ENCODE peak calls at places on chromosome 12, in eight cellular contexts. S, X, B, V, J, I, Q and W are unnamed samples.

GRCh38 chr12:54294152-54294913 is 6.5 kb downstream of the NFE2 start:
- DNase-seq in S (no peak), X (no peak), B (peak; percentile 29), V (peak; percentile 57), J (peak; percentile 69), I (peak; percentile 45), Q (peak; percentile 52), W (peak; percentile 47)

GRCh38 chr12:103960567-103961227 is 5.0 kb upstream of the TDG start:
- DNase-seq in S (no peak), X (no peak), B (no peak), V (no peak), J (no peak), I (no peak), Q (no peak), W (no peak)

GRCh38 chr12:49105504-49106120 is 5.0 kb downstream of the LMBR1L start:
- DNase-seq in S (peak; percentile 91), X (no peak), B (no peak), V (no peak), J (no peak), I (no peak), Q (no peak), W (peak; percentile 47)

GRCh38 chr12:2084553-2085296 is 31.9 kb downstream of the CACNA1C start:
- DNase-seq in S (no peak), X (no peak), B (no peak), V (no peak), J (no peak), I (no peak), Q (no peak), W (peak; percentile 52)

GRCh38 chr12:1929985-1930815 is 11.7 kb upstream of the CACNA2D4 start:
- DNase-seq in S (no peak), X (peak; percentile 33), B (no peak), V (no peak), J (no peak), I (no peak), Q (no peak), W (no peak)

GRCh38 chr12:22709292-22709691 is 84.3 kb downstream of the ETNK1 start:
- DNase-seq in S (peak; percentile 29), X (no peak), B (peak; percentile 1), V (peak; percentile 28), J (no peak), I (no peak), Q (no peak), W (peak; percentile 44)

GRCh38 chr12:58916891-58917570 is 3.3 kb downstream of the LRIG3 start:
- DNase-seq in S (peak; percentile 21), X (no peak), B (no peak), V (no peak), J (no peak), I (no peak), Q (no peak), W (peak; percentile 45)

GRCh38 chr12:39368096-39368495 is 74.8 kb downstream of the KIF21A start:
- DNase-seq in S (no peak), X (no peak), B (no peak), V (no peak), J (no peak), I (no peak), Q (no peak), W (peak; percentile 36)